ENCODE peak calls at places on chromosomes 11 and 22, in six cellular contexts. One of them, this sample, is unnamed.
A peak's percentile ranks its signal among the peaks of the same experiment; 100 is the strongest.

GRCh38 chr22:37483594-37484114 is 2.5 kb downstream of the MFNG start:
- DNase-seq in body of pancreas: no peak
- DNase-seq in colonic mucosa: no peak
- DNase-seq in prostate gland: no peak
- DNase-seq in HCT116: no peak
- DNase-seq in heart left ventricle: no peak
- DNase-seq in this sample: no peak

GRCh38 chr22:41822289-41823057 is 10.4 kb upstream of the SREBF2 start:
- DNase-seq in heart left ventricle: no peak
- DNase-seq in HCT116: peak; percentile 62
- DNase-seq in prostate gland: peak; percentile 58
- DNase-seq in body of pancreas: no peak
- DNase-seq in colonic mucosa: no peak
- DNase-seq in this sample: no peak

GRCh38 chr11:45323598-45324249 is 37.6 kb upstream of the SYT13 start:
- DNase-seq in HCT116: no peak
- DNase-seq in colonic mucosa: no peak
- DNase-seq in body of pancreas: no peak
- DNase-seq in prostate gland: no peak
- DNase-seq in heart left ventricle: no peak
- DNase-seq in this sample: no peak

GRCh38 chr11:119344291-119345010 is 2.1 kb downstream of the MFRP start:
- DNase-seq in prostate gland: no peak
- DNase-seq in body of pancreas: no peak
- DNase-seq in heart left ventricle: no peak
- DNase-seq in HCT116: no peak
- DNase-seq in colonic mucosa: no peak
- DNase-seq in this sample: no peak

GRCh38 chr11:1389932-1390587 is at the start of gene BRSK2:
- DNase-seq in heart left ventricle: peak; percentile 49
- DNase-seq in HCT116: no peak
- DNase-seq in body of pancreas: peak; percentile 46
- DNase-seq in prostate gland: no peak
- DNase-seq in colonic mucosa: no peak
- DNase-seq in this sample: no peak

GRCh38 chr11:133947298-133947905 is 9.4 kb downstream of the IGSF9B start:
- DNase-seq in prostate gland: no peak
- DNase-seq in body of pancreas: no peak
- DNase-seq in colonic mucosa: no peak
- DNase-seq in heart left ventricle: peak; percentile 67
- DNase-seq in HCT116: no peak
- DNase-seq in this sample: no peak

GRCh38 chr22:46453006-46453828 is 84.2 kb downstream of the CELSR1 start:
- DNase-seq in prostate gland: peak; percentile 76
- DNase-seq in body of pancreas: peak; percentile 47
- DNase-seq in colonic mucosa: no peak
- DNase-seq in heart left ventricle: no peak
- DNase-seq in HCT116: no peak
- DNase-seq in this sample: no peak

GRCh38 chr22:31230871-31231621 is 18.9 kb downstream of the LIMK2 start:
- DNase-seq in prostate gland: peak; percentile 74
- DNase-seq in HCT116: no peak
- DNase-seq in body of pancreas: peak; percentile 71
- DNase-seq in heart left ventricle: no peak
- DNase-seq in colonic mucosa: peak; percentile 70
- DNase-seq in this sample: no peak

GRCh38 chr11:121553806-121554205 is 101.0 kb upstream of the SORL1-AS1 start:
- DNase-seq in HCT116: peak; percentile 36
- DNase-seq in prostate gland: no peak
- DNase-seq in body of pancreas: peak; percentile 84
- DNase-seq in heart left ventricle: no peak
- DNase-seq in colonic mucosa: peak; percentile 86
- DNase-seq in this sample: no peak

GRCh38 chr11:46560300-46561025 is 33.4 kb downstream of the AMBRA1 start:
- DNase-seq in prostate gland: peak; percentile 22
- DNase-seq in HCT116: no peak
- DNase-seq in colonic mucosa: peak; percentile 53
- DNase-seq in heart left ventricle: no peak
- DNase-seq in body of pancreas: no peak
- DNase-seq in this sample: no peak

GRCh38 chr11:50169634-50170033 is 137.0 kb downstream of the OR4C45 start:
- DNase-seq in prostate gland: no peak
- DNase-seq in body of pancreas: no peak
- DNase-seq in HCT116: no peak
- DNase-seq in colonic mucosa: no peak
- DNase-seq in heart left ventricle: no peak
- DNase-seq in this sample: no peak

GRCh38 chr22:43992331-43992821 is 31.7 kb upstream of the PARVB start:
- DNase-seq in HCT116: no peak
- DNase-seq in prostate gland: no peak
- DNase-seq in body of pancreas: no peak
- DNase-seq in heart left ventricle: no peak
- DNase-seq in colonic mucosa: no peak
- DNase-seq in this sample: no peak
- H3K36me3 ChIP-seq in HCT116: peaks cover 24% of the 10 kb centered on the region
- H3K36me3 ChIP-seq in prostate gland: peaks cover 18% of the 10 kb centered on the region
- H3K36me3 ChIP-seq in body of pancreas: peaks cover 18% of the 10 kb centered on the region
- H3K36me3 ChIP-seq in heart left ventricle: peaks cover 23% of the 10 kb centered on the region
- H3K36me3 ChIP-seq in colonic mucosa: peaks cover 4% of the 10 kb centered on the region
- H3K36me3 ChIP-seq in this sample: peaks cover 4% of the 10 kb centered on the region

GRCh38 chr11:128716661-128717210 is 22.9 kb downstream of the FLI1 start:
- DNase-seq in colonic mucosa: no peak
- DNase-seq in body of pancreas: no peak
- DNase-seq in prostate gland: no peak
- DNase-seq in HCT116: no peak
- DNase-seq in heart left ventricle: no peak
- DNase-seq in this sample: no peak

GRCh38 chr11:128718064-128718463 is 24.2 kb downstream of the FLI1 start:
- DNase-seq in prostate gland: no peak
- DNase-seq in HCT116: no peak
- DNase-seq in heart left ventricle: no peak
- DNase-seq in body of pancreas: no peak
- DNase-seq in colonic mucosa: no peak
- DNase-seq in this sample: no peak

GRCh38 chr11:128715691-128716153 is 21.9 kb downstream of the FLI1 start:
- DNase-seq in heart left ventricle: no peak
- DNase-seq in HCT116: no peak
- DNase-seq in colonic mucosa: no peak
- DNase-seq in prostate gland: no peak
- DNase-seq in body of pancreas: no peak
- DNase-seq in this sample: no peak

GRCh38 chr11:128716231-128716630 is 22.4 kb downstream of the FLI1 start:
- DNase-seq in body of pancreas: no peak
- DNase-seq in heart left ventricle: no peak
- DNase-seq in prostate gland: no peak
- DNase-seq in HCT116: no peak
- DNase-seq in colonic mucosa: no peak
- DNase-seq in this sample: no peak

DNA sequence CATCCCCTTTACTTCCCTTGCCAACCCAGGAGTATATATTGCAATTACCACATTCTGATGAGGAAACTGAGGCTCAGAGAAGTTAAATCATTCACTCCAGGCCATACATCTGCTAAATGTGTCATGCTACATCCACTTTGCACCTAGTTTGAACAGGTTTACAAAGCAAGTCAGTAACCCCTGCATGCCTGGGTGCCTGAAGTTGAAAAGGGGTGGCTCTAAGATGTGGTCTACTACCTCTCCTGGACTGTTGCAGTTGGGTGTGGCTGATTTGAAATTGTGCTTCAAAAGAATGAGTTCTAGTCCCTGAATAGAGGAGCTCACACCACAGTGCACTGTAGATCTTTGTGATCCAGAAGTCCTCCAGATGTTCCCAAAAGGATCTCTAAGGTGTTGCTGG is 23.7 kb downstream of the FLI1 start:
- DNase-seq in colonic mucosa: no peak
- DNase-seq in body of pancreas: no peak
- DNase-seq in prostate gland: no peak
- DNase-seq in heart left ventricle: no peak
- DNase-seq in HCT116: no peak
- DNase-seq in this sample: no peak
- H3K4me3 ChIP-seq in colonic mucosa: no peak overlapping the region
- H3K4me3 ChIP-seq in body of pancreas: no peak overlapping the region
- H3K4me3 ChIP-seq in prostate gland: no peak overlapping the region
- H3K4me3 ChIP-seq in heart left ventricle: no peak overlapping the region
- H3K4me3 ChIP-seq in HCT116: no peak overlapping the region
- H3K4me3 ChIP-seq in this sample: no peak overlapping the region

GRCh38 chr11:78400701-78401100 is 16.9 kb downstream of the GAB2 start:
- DNase-seq in heart left ventricle: no peak
- DNase-seq in colonic mucosa: no peak
- DNase-seq in prostate gland: no peak
- DNase-seq in HCT116: no peak
- DNase-seq in body of pancreas: no peak
- DNase-seq in this sample: no peak

GRCh38 chr11:78402842-78403241 is 14.8 kb downstream of the GAB2 start:
- DNase-seq in colonic mucosa: no peak
- DNase-seq in body of pancreas: no peak
- DNase-seq in heart left ventricle: no peak
- DNase-seq in prostate gland: no peak
- DNase-seq in HCT116: no peak
- DNase-seq in this sample: no peak

GRCh38 chr11:78408619-78409018 is 9.0 kb downstream of the GAB2 start:
- DNase-seq in prostate gland: no peak
- DNase-seq in colonic mucosa: no peak
- DNase-seq in heart left ventricle: no peak
- DNase-seq in HCT116: no peak
- DNase-seq in body of pancreas: no peak
- DNase-seq in this sample: no peak

GRCh38 chr11:78406568-78407196 is 10.9 kb downstream of the GAB2 start:
- DNase-seq in body of pancreas: no peak
- DNase-seq in heart left ventricle: no peak
- DNase-seq in HCT116: no peak
- DNase-seq in colonic mucosa: no peak
- DNase-seq in prostate gland: no peak
- DNase-seq in this sample: peak; percentile 44
- H3K36me3 ChIP-seq in body of pancreas: no peaks in the 10 kb centered on the region
- H3K36me3 ChIP-seq in heart left ventricle: no peaks in the 10 kb centered on the region
- H3K36me3 ChIP-seq in HCT116: no peaks in the 10 kb centered on the region
- H3K36me3 ChIP-seq in colonic mucosa: no peaks in the 10 kb centered on the region
- H3K36me3 ChIP-seq in prostate gland: no peaks in the 10 kb centered on the region
- H3K36me3 ChIP-seq in this sample: no peaks in the 10 kb centered on the region

GRCh38 chr22:33057363-33057995 is 702 bp downstream of the SYN3 start:
- DNase-seq in heart left ventricle: no peak
- DNase-seq in colonic mucosa: no peak
- DNase-seq in prostate gland: no peak
- DNase-seq in body of pancreas: no peak
- DNase-seq in HCT116: no peak
- DNase-seq in this sample: no peak
- H3K4me3 ChIP-seq in heart left ventricle: peak overlapping the region; percentile 11
- H3K4me3 ChIP-seq in colonic mucosa: no peak overlapping the region
- H3K4me3 ChIP-seq in prostate gland: peak overlapping the region; percentile 24
- H3K4me3 ChIP-seq in body of pancreas: no peak overlapping the region
- H3K4me3 ChIP-seq in HCT116: no peak overlapping the region
- H3K4me3 ChIP-seq in this sample: peak overlapping the region; percentile 15

GRCh38 chr22:19358195-19358594 is 66.7 kb upstream of the CLTCL1 start:
- DNase-seq in heart left ventricle: no peak
- DNase-seq in body of pancreas: no peak
- DNase-seq in colonic mucosa: no peak
- DNase-seq in HCT116: no peak
- DNase-seq in prostate gland: no peak
- DNase-seq in this sample: no peak
- H3K36me3 ChIP-seq in heart left ventricle: peaks cover 72% of the 10 kb centered on the region
- H3K36me3 ChIP-seq in body of pancreas: peaks cover 28% of the 10 kb centered on the region
- H3K36me3 ChIP-seq in colonic mucosa: peaks cover 12% of the 10 kb centered on the region
- H3K36me3 ChIP-seq in HCT116: peaks cover 21% of the 10 kb centered on the region
- H3K36me3 ChIP-seq in prostate gland: peaks cover 3% of the 10 kb centered on the region
- H3K36me3 ChIP-seq in this sample: peaks cover 9% of the 10 kb centered on the region